ENCODE peak calls at places on chromosomes 16 and 17, in ten cellular contexts. G is HCT116, E is fibroblast of pulmonary artery, O is A549, R is cardiac muscle cell, B is OCI-LY7, A is AG04450, P is IMR-90, V is mammary epithelial cell, F is fibroblast of the aortic adventitia. Y is an unnamed sample.

GRCh38 chr16:27980919-27981670 is 82.4 kb downstream of the GSG1L start:
- DNase-seq in G (no peak), E (no peak), O (no peak), R (no peak), B (no peak), A (no peak), P (no peak), V (no peak), F (no peak), Y (no peak)

GRCh38 chr16:84841787-84842300 is 22.1 kb downstream of the CRISPLD2 start:
- DNase-seq in G (peak), E (no peak), O (no peak), R (no peak), B (no peak), A (no peak), P (no peak), V (peak), F (no peak), Y (no peak)

GRCh38 chr17:21250719-21251305 is 2.4 kb downstream of the NATD1 start:
- DNase-seq in G (no peak), E (no peak), O (no peak), R (no peak), B (no peak), A (no peak), P (no peak), V (no peak), F (peak), Y (no peak)

GRCh38 chr16:15055141-15056053 is 477 bp downstream of the NTAN1 start:
- DNase-seq in G (no peak), E (peak), O (peak), R (no peak), B (peak), A (no peak), P (peak), V (peak), F (peak), Y (peak)

GRCh38 chr17:48843172-48843900 is 12.5 kb downstream of the CALCOCO2 start:
- DNase-seq in G (no peak), E (no peak), O (no peak), R (no peak), B (no peak), A (no peak), P (peak), V (no peak), F (no peak), Y (peak)

GRCh38 chr17:60514053-60514452 is 12.0 kb downstream of the APPBP2 start:
- DNase-seq in G (no peak), E (no peak), O (no peak), R (no peak), B (no peak), A (no peak), P (no peak), V (no peak), F (no peak), Y (no peak)

GRCh38 chr17:2954898-2955445 is 108.4 kb downstream of the OR1D5 start:
- DNase-seq in G (peak), E (peak), O (peak), R (no peak), B (peak), A (peak), P (peak), V (peak), F (peak), Y (peak)

GRCh38 chr17:46212634-46213435 is 19.6 kb upstream of the KANSL1 start:
- DNase-seq in G (peak), E (peak), O (peak), R (peak), B (peak), A (peak), P (peak), V (peak), F (peak), Y (peak)

GRCh38 chr17:45384047-45384799 is 48.4 kb downstream of the ARHGAP27 start:
- DNase-seq in G (no peak), E (no peak), O (no peak), R (no peak), B (no peak), A (no peak), P (no peak), V (no peak), F (no peak), Y (no peak)

GRCh38 chr17:2805961-2806360 is 9.7 kb downstream of the RAP1GAP2 start:
- DNase-seq in G (no peak), E (no peak), O (no peak), R (no peak), B (no peak), A (no peak), P (no peak), V (no peak), F (no peak), Y (no peak)

GRCh38 chr17:64174686-64175456 is 44.9 kb upstream of the ERN1 start:
- DNase-seq in G (no peak), E (peak), O (no peak), R (no peak), B (no peak), A (no peak), P (peak), V (peak), F (peak), Y (peak)

GRCh38 chr17:5931611-5932010 is 138.6 kb upstream of the WSCD1 start:
- DNase-seq in G (no peak), E (no peak), O (no peak), R (no peak), B (no peak), A (no peak), P (no peak), V (peak), F (no peak), Y (no peak)

GRCh38 chr17:35368086-35368824 is 5.2 kb downstream of the SLFN11 start:
- DNase-seq in G (no peak), E (peak), O (no peak), R (no peak), B (peak), A (no peak), P (peak), V (no peak), F (peak), Y (peak)

GRCh38 chr17:79057727-79058400 is 16.8 kb upstream of the ENGASE start:
- DNase-seq in G (no peak), E (no peak), O (no peak), R (no peak), B (no peak), A (no peak), P (no peak), V (no peak), F (no peak), Y (no peak)

GRCh38 chr17:41849251-41849990 is 11.8 kb downstream of the KLHL10 start:
- DNase-seq in G (no peak), E (no peak), O (no peak), R (no peak), B (no peak), A (no peak), P (no peak), V (no peak), F (no peak), Y (no peak)

GRCh38 chr17:38720941-38721340 is 9.2 kb upstream of the CISD3 start:
- DNase-seq in G (no peak), E (no peak), O (no peak), R (no peak), B (no peak), A (no peak), P (no peak), V (no peak), F (no peak), Y (no peak)
- H3K4me3 ChIP-seq in G (no peak), E (no peak), O (no peak), R (no peak), B (no peak), A (no peak), P (no peak), V (no peak), F (no peak), Y (no peak)

GRCh38 chr16:80391095-80391494 is 149.7 kb upstream of the DYNLRB2 start:
- DNase-seq in G (no peak), E (no peak), O (no peak), R (no peak), B (no peak), A (no peak), P (no peak), V (no peak), F (no peak), Y (no peak)

GRCh38 chr16:80384862-80385261 is 155.9 kb upstream of the DYNLRB2 start:
- DNase-seq in G (no peak), E (no peak), O (no peak), R (no peak), B (no peak), A (no peak), P (no peak), V (no peak), F (no peak), Y (no peak)

GRCh38 chr16:80387308-80387921 is 153.4 kb upstream of the DYNLRB2 start:
- DNase-seq in G (no peak), E (no peak), O (no peak), R (no peak), B (no peak), A (no peak), P (no peak), V (no peak), F (no peak), Y (no peak)
- TF ChIP-seq CTCF in G (no peak), E (no peak), O (no peak), R (no peak), B (no peak), A (no peak), P (no peak), V (no peak), F (no peak), Y (no peak)

GRCh38 chr16:67243481-67243880 is 3.8 kb downstream of the FHOD1 start:
- DNase-seq in G (no peak), E (no peak), O (no peak), R (no peak), B (no peak), A (no peak), P (no peak), V (no peak), F (no peak), Y (no peak)
- H3K4me3 ChIP-seq in G (no peak), E (no peak), O (no peak), R (no peak), B (peak), A (no peak), P (no peak), V (no peak), F (no peak), Y (no peak)

GRCh38 chr16:1708768-1709180 is 2.8 kb downstream of the MAPK8IP3 start:
- DNase-seq in G (no peak), E (peak), O (no peak), R (peak), B (no peak), A (peak), P (peak), V (no peak), F (peak), Y (peak)
- TF ChIP-seq CTCF in G (no peak), E (no peak), O (no peak), R (no peak), B (no peak), A (no peak), P (no peak), V (no peak), F (no peak), Y (no peak)

GRCh38 chr16:89246383-89246902 is 28.9 kb downstream of the ZNF778 start:
- DNase-seq in G (no peak), E (no peak), O (no peak), R (no peak), B (no peak), A (no peak), P (no peak), V (no peak), F (no peak), Y (no peak)

GRCh38 chr16:89243664-89244063 is 26.2 kb downstream of the ZNF778 start:
- DNase-seq in G (no peak), E (no peak), O (no peak), R (no peak), B (no peak), A (no peak), P (no peak), V (no peak), F (no peak), Y (no peak)

GRCh38 chr16:89248196-89249005 is 30.9 kb downstream of the ZNF778 start:
- DNase-seq in G (no peak), E (no peak), O (no peak), R (no peak), B (no peak), A (no peak), P (no peak), V (no peak), F (no peak), Y (no peak)

GRCh38 chr16:89244754-89245153 is 27.3 kb downstream of the ZNF778 start:
- DNase-seq in G (no peak), E (no peak), O (no peak), R (no peak), B (no peak), A (no peak), P (no peak), V (no peak), F (no peak), Y (no peak)

DNA sequence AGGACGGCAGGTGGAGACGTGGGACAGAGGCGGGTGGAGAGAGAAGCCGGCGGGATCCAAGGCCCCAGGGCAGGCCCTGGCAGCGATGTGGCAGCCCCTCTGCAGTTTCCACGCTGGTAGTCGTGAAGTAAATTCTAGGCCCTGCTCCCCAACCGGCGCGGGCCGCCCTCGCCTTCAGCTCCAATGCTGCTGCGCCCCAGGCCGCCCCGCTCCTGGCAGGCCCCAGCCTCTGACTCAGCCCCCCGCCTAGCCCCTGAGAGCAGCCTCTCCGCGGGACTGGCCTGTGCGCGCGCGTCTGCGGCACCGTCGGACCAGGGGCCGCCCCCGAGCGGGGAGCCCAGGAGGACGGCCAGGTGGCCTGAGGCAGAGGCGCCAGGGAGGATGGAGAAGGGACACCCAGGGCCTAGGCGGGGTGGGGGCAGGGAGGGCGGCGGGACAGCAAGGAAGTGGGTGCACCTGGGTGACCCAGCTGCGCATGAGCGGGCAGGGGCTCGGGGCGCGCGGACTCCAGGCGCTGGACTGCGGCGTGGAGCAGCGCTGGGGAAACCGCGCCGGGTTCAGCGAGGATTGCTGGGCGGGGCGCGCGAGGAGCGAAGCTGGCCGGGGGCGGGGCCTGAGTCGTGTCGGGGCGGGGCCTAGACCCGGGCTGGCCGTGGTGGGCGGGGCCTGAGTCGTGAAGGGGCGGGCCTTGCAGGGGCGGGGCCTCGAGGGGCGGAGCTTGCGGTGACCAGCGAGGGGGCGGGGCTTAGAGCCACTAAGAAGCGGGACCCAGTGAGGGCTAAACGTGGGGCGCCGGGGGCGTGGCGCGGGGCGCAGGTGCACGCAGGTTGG is 29.6 kb downstream of the ZNF778 start:
- DNase-seq in G (peak), E (peak), O (peak), R (peak), B (peak), A (peak), P (peak), V (peak), F (peak), Y (peak)
- H3K4me3 ChIP-seq in G (peak), E (peak), O (peak), R (peak), B (peak), A (peak), P (peak), V (peak), F (peak), Y (peak)